ENCODE peak calls at places on chromosome X, in five cellular contexts. One of them, this sample, is unnamed.

GRCh38 chrX:32116047-32116446 is 1044.2 kb upstream of the FTHL17 start:
- DNase-seq in stimulated activated CD4-positive, alpha-beta T cell treated with anti-CD3 and anti-CD28 coated beads, Interleukin-1b, Interleukin-23, amount 100 ng/mL, for 24 hours: no peak
- DNase-seq in EL: no peak
- DNase-seq in endothelial cell: no peak
- DNase-seq in NCI-H446: no peak
- DNase-seq in this sample: no peak

GRCh38 chrX:48474127-48474526 is 1.9 kb upstream of the FTSJ1 start:
- DNase-seq in stimulated activated CD4-positive, alpha-beta T cell treated with anti-CD3 and anti-CD28 coated beads, Interleukin-1b, Interleukin-23, amount 100 ng/mL, for 24 hours: no peak
- DNase-seq in EL: peak
- DNase-seq in endothelial cell: peak
- DNase-seq in NCI-H446: peak
- DNase-seq in this sample: no peak

GRCh38 chrX:71910526-71911022 is at the start of gene NHSL2:
- DNase-seq in stimulated activated CD4-positive, alpha-beta T cell treated with anti-CD3 and anti-CD28 coated beads, Interleukin-1b, Interleukin-23, amount 100 ng/mL, for 24 hours: no peak
- DNase-seq in EL: peak
- DNase-seq in endothelial cell: peak
- DNase-seq in NCI-H446: no peak
- DNase-seq in this sample: no peak

GRCh38 chrX:107716045-107716684 is 59.4 kb downstream of the TSC22D3 start:
- DNase-seq in stimulated activated CD4-positive, alpha-beta T cell treated with anti-CD3 and anti-CD28 coated beads, Interleukin-1b, Interleukin-23, amount 100 ng/mL, for 24 hours: no peak
- DNase-seq in EL: peak
- DNase-seq in endothelial cell: peak
- DNase-seq in NCI-H446: no peak
- DNase-seq in this sample: no peak

GRCh38 chrX:13131511-13132137 is 87.2 kb upstream of the FAM9C start:
- DNase-seq in stimulated activated CD4-positive, alpha-beta T cell treated with anti-CD3 and anti-CD28 coated beads, Interleukin-1b, Interleukin-23, amount 100 ng/mL, for 24 hours: no peak
- DNase-seq in EL: no peak
- DNase-seq in endothelial cell: no peak
- DNase-seq in NCI-H446: no peak
- DNase-seq in this sample: no peak

GRCh38 chrX:150772150-150772970 is 79.2 kb downstream of the MTMR1 start:
- DNase-seq in stimulated activated CD4-positive, alpha-beta T cell treated with anti-CD3 and anti-CD28 coated beads, Interleukin-1b, Interleukin-23, amount 100 ng/mL, for 24 hours: peak
- DNase-seq in EL: peak
- DNase-seq in endothelial cell: peak
- DNase-seq in NCI-H446: peak
- DNase-seq in this sample: peak

GRCh38 chrX:69493193-69493592 is 10.9 kb upstream of the NALF2 start:
- DNase-seq in stimulated activated CD4-positive, alpha-beta T cell treated with anti-CD3 and anti-CD28 coated beads, Interleukin-1b, Interleukin-23, amount 100 ng/mL, for 24 hours: no peak
- DNase-seq in EL: no peak
- DNase-seq in endothelial cell: peak
- DNase-seq in NCI-H446: peak
- DNase-seq in this sample: no peak

GRCh38 chrX:68203656-68204055 is 229.6 kb downstream of the OPHN1 start:
- DNase-seq in stimulated activated CD4-positive, alpha-beta T cell treated with anti-CD3 and anti-CD28 coated beads, Interleukin-1b, Interleukin-23, amount 100 ng/mL, for 24 hours: no peak
- DNase-seq in EL: no peak
- DNase-seq in endothelial cell: no peak
- DNase-seq in NCI-H446: no peak
- DNase-seq in this sample: no peak

GRCh38 chrX:31124536-31124935 is 52.7 kb upstream of the FTHL17 start:
- DNase-seq in stimulated activated CD4-positive, alpha-beta T cell treated with anti-CD3 and anti-CD28 coated beads, Interleukin-1b, Interleukin-23, amount 100 ng/mL, for 24 hours: no peak
- DNase-seq in EL: no peak
- DNase-seq in endothelial cell: no peak
- DNase-seq in NCI-H446: peak
- DNase-seq in this sample: no peak

GRCh38 chrX:123923211-123923610 is 38.3 kb upstream of the STAG2 start:
- DNase-seq in stimulated activated CD4-positive, alpha-beta T cell treated with anti-CD3 and anti-CD28 coated beads, Interleukin-1b, Interleukin-23, amount 100 ng/mL, for 24 hours: no peak
- DNase-seq in EL: no peak
- DNase-seq in endothelial cell: no peak
- DNase-seq in NCI-H446: peak
- DNase-seq in this sample: no peak

GRCh38 chrX:68343551-68343950 is 89.7 kb downstream of the OPHN1 start:
- DNase-seq in stimulated activated CD4-positive, alpha-beta T cell treated with anti-CD3 and anti-CD28 coated beads, Interleukin-1b, Interleukin-23, amount 100 ng/mL, for 24 hours: no peak
- DNase-seq in EL: peak
- DNase-seq in endothelial cell: no peak
- DNase-seq in NCI-H446: no peak
- DNase-seq in this sample: no peak

GRCh38 chrX:17032351-17032750 is 85.9 kb downstream of the REPS2 start:
- DNase-seq in stimulated activated CD4-positive, alpha-beta T cell treated with anti-CD3 and anti-CD28 coated beads, Interleukin-1b, Interleukin-23, amount 100 ng/mL, for 24 hours: no peak
- DNase-seq in EL: peak
- DNase-seq in endothelial cell: no peak
- DNase-seq in NCI-H446: no peak
- DNase-seq in this sample: no peak

GRCh38 chrX:110280954-110281353 is 36.9 kb downstream of the AMMECR1 start:
- DNase-seq in stimulated activated CD4-positive, alpha-beta T cell treated with anti-CD3 and anti-CD28 coated beads, Interleukin-1b, Interleukin-23, amount 100 ng/mL, for 24 hours: no peak
- DNase-seq in EL: peak
- DNase-seq in endothelial cell: no peak
- DNase-seq in NCI-H446: no peak
- DNase-seq in this sample: no peak

GRCh38 chrX:25810202-25810601 is 327.9 kb upstream of the MAGEB18 start:
- DNase-seq in stimulated activated CD4-positive, alpha-beta T cell treated with anti-CD3 and anti-CD28 coated beads, Interleukin-1b, Interleukin-23, amount 100 ng/mL, for 24 hours: no peak
- DNase-seq in EL: no peak
- DNase-seq in endothelial cell: no peak
- DNase-seq in NCI-H446: no peak
- DNase-seq in this sample: no peak

GRCh38 chrX:76454456-76454927 is 27.0 kb downstream of the MAGEE1 start:
- DNase-seq in stimulated activated CD4-positive, alpha-beta T cell treated with anti-CD3 and anti-CD28 coated beads, Interleukin-1b, Interleukin-23, amount 100 ng/mL, for 24 hours: no peak
- DNase-seq in EL: peak
- DNase-seq in endothelial cell: peak
- DNase-seq in NCI-H446: peak
- DNase-seq in this sample: no peak

GRCh38 chrX:39653656-39654055 is 444.1 kb downstream of the BCOR start:
- DNase-seq in stimulated activated CD4-positive, alpha-beta T cell treated with anti-CD3 and anti-CD28 coated beads, Interleukin-1b, Interleukin-23, amount 100 ng/mL, for 24 hours: no peak
- DNase-seq in EL: no peak
- DNase-seq in endothelial cell: no peak
- DNase-seq in NCI-H446: no peak
- DNase-seq in this sample: no peak

GRCh38 chrX:15838017-15838416 is 16.6 kb downstream of the AP1S2 start:
- DNase-seq in stimulated activated CD4-positive, alpha-beta T cell treated with anti-CD3 and anti-CD28 coated beads, Interleukin-1b, Interleukin-23, amount 100 ng/mL, for 24 hours: no peak
- DNase-seq in EL: no peak
- DNase-seq in endothelial cell: peak
- DNase-seq in NCI-H446: no peak
- DNase-seq in this sample: no peak

GRCh38 chrX:23993012-23993633 is 33.9 kb downstream of the KLHL15 start:
- DNase-seq in stimulated activated CD4-positive, alpha-beta T cell treated with anti-CD3 and anti-CD28 coated beads, Interleukin-1b, Interleukin-23, amount 100 ng/mL, for 24 hours: no peak
- DNase-seq in EL: no peak
- DNase-seq in endothelial cell: no peak
- DNase-seq in NCI-H446: no peak
- DNase-seq in this sample: no peak

GRCh38 chrX:107102980-107103379 is 15.6 kb downstream of the RBM41 start:
- DNase-seq in stimulated activated CD4-positive, alpha-beta T cell treated with anti-CD3 and anti-CD28 coated beads, Interleukin-1b, Interleukin-23, amount 100 ng/mL, for 24 hours: no peak
- DNase-seq in EL: peak
- DNase-seq in endothelial cell: no peak
- DNase-seq in NCI-H446: peak
- DNase-seq in this sample: no peak

GRCh38 chrX:72045141-72045540 is 86.6 kb downstream of the RTL5 start:
- DNase-seq in stimulated activated CD4-positive, alpha-beta T cell treated with anti-CD3 and anti-CD28 coated beads, Interleukin-1b, Interleukin-23, amount 100 ng/mL, for 24 hours: no peak
- DNase-seq in EL: no peak
- DNase-seq in endothelial cell: no peak
- DNase-seq in NCI-H446: no peak
- DNase-seq in this sample: no peak

GRCh38 chrX:65596270-65596669 is 61.7 kb upstream of the LAS1L start:
- DNase-seq in stimulated activated CD4-positive, alpha-beta T cell treated with anti-CD3 and anti-CD28 coated beads, Interleukin-1b, Interleukin-23, amount 100 ng/mL, for 24 hours: no peak
- DNase-seq in EL: peak
- DNase-seq in endothelial cell: no peak
- DNase-seq in NCI-H446: no peak
- DNase-seq in this sample: no peak

GRCh38 chrX:926070-926469 is 286.4 kb downstream of the CRLF2 start:
- DNase-seq in stimulated activated CD4-positive, alpha-beta T cell treated with anti-CD3 and anti-CD28 coated beads, Interleukin-1b, Interleukin-23, amount 100 ng/mL, for 24 hours: no peak
- DNase-seq in EL: no peak
- DNase-seq in endothelial cell: no peak
- DNase-seq in NCI-H446: no peak
- DNase-seq in this sample: no peak

GRCh38 chrX:7073336-7073735 is 74.2 kb upstream of the STS start:
- DNase-seq in stimulated activated CD4-positive, alpha-beta T cell treated with anti-CD3 and anti-CD28 coated beads, Interleukin-1b, Interleukin-23, amount 100 ng/mL, for 24 hours: no peak
- DNase-seq in EL: no peak
- DNase-seq in endothelial cell: no peak
- DNase-seq in NCI-H446: no peak
- DNase-seq in this sample: no peak

GRCh38 chrX:47247999-47248320 is 15.2 kb downstream of the USP11 start:
- DNase-seq in stimulated activated CD4-positive, alpha-beta T cell treated with anti-CD3 and anti-CD28 coated beads, Interleukin-1b, Interleukin-23, amount 100 ng/mL, for 24 hours: no peak
- DNase-seq in EL: no peak
- DNase-seq in endothelial cell: no peak
- DNase-seq in NCI-H446: no peak
- DNase-seq in this sample: no peak

GRCh38 chrX:106901781-106902219 is 1.3 kb downstream of the RIPPLY1 start:
- DNase-seq in stimulated activated CD4-positive, alpha-beta T cell treated with anti-CD3 and anti-CD28 coated beads, Interleukin-1b, Interleukin-23, amount 100 ng/mL, for 24 hours: no peak
- DNase-seq in EL: no peak
- DNase-seq in endothelial cell: no peak
- DNase-seq in NCI-H446: no peak
- DNase-seq in this sample: no peak

GRCh38 chrX:43556207-43556606 is 99.9 kb upstream of the MAOA start:
- DNase-seq in stimulated activated CD4-positive, alpha-beta T cell treated with anti-CD3 and anti-CD28 coated beads, Interleukin-1b, Interleukin-23, amount 100 ng/mL, for 24 hours: no peak
- DNase-seq in EL: no peak
- DNase-seq in endothelial cell: no peak
- DNase-seq in NCI-H446: no peak
- DNase-seq in this sample: no peak

GRCh38 chrX:17788439-17788838 is 51.1 kb downstream of the SCML1 start:
- DNase-seq in stimulated activated CD4-positive, alpha-beta T cell treated with anti-CD3 and anti-CD28 coated beads, Interleukin-1b, Interleukin-23, amount 100 ng/mL, for 24 hours: peak
- DNase-seq in EL: peak
- DNase-seq in endothelial cell: peak
- DNase-seq in NCI-H446: peak
- DNase-seq in this sample: peak

GRCh38 chrX:16839224-16839851 is 30.8 kb downstream of the RBBP7 start:
- DNase-seq in stimulated activated CD4-positive, alpha-beta T cell treated with anti-CD3 and anti-CD28 coated beads, Interleukin-1b, Interleukin-23, amount 100 ng/mL, for 24 hours: no peak
- DNase-seq in EL: peak
- DNase-seq in endothelial cell: no peak
- DNase-seq in NCI-H446: no peak
- DNase-seq in this sample: no peak

GRCh38 chrX:46298821-46299220 is 246.4 kb downstream of the ZNF674 start:
- DNase-seq in stimulated activated CD4-positive, alpha-beta T cell treated with anti-CD3 and anti-CD28 coated beads, Interleukin-1b, Interleukin-23, amount 100 ng/mL, for 24 hours: no peak
- DNase-seq in EL: peak
- DNase-seq in endothelial cell: no peak
- DNase-seq in NCI-H446: no peak
- DNase-seq in this sample: no peak

GRCh38 chrX:112085149-112085548 is 2.6 kb upstream of the TRPC5 start:
- DNase-seq in stimulated activated CD4-positive, alpha-beta T cell treated with anti-CD3 and anti-CD28 coated beads, Interleukin-1b, Interleukin-23, amount 100 ng/mL, for 24 hours: no peak
- DNase-seq in EL: no peak
- DNase-seq in endothelial cell: no peak
- DNase-seq in NCI-H446: no peak
- DNase-seq in this sample: no peak

GRCh38 chrX:24391362-24391761 is 30.9 kb downstream of the SUPT20HL1 start:
- DNase-seq in stimulated activated CD4-positive, alpha-beta T cell treated with anti-CD3 and anti-CD28 coated beads, Interleukin-1b, Interleukin-23, amount 100 ng/mL, for 24 hours: no peak
- DNase-seq in EL: no peak
- DNase-seq in endothelial cell: no peak
- DNase-seq in NCI-H446: no peak
- DNase-seq in this sample: no peak

GRCh38 chrX:12958059-12958458 is 16.9 kb upstream of the TMSB4X start:
- DNase-seq in stimulated activated CD4-positive, alpha-beta T cell treated with anti-CD3 and anti-CD28 coated beads, Interleukin-1b, Interleukin-23, amount 100 ng/mL, for 24 hours: no peak
- DNase-seq in EL: no peak
- DNase-seq in endothelial cell: no peak
- DNase-seq in NCI-H446: no peak
- DNase-seq in this sample: no peak

GRCh38 chrX:11791090-11791489 is 33.1 kb downstream of the MSL3 start:
- DNase-seq in stimulated activated CD4-positive, alpha-beta T cell treated with anti-CD3 and anti-CD28 coated beads, Interleukin-1b, Interleukin-23, amount 100 ng/mL, for 24 hours: no peak
- DNase-seq in EL: no peak
- DNase-seq in endothelial cell: no peak
- DNase-seq in NCI-H446: no peak
- DNase-seq in this sample: no peak